ENCODE peak calls at places on chromosomes 1 and 21, in ten cellular contexts. L is pancreas, I is GM10248, F is GM20000, P is breast epithelium, H is fibroblast of mammary gland, V is left lung, B is AG09319, J is dorsolateral prefrontal cortex, W is GM13976. A is an unnamed sample.

GRCh38 chr1:98035587-98035986 is 114.8 kb upstream of the DPYD start:
- DNase-seq in W (no peak), H (no peak), F (no peak), V (no peak), P (no peak), B (no peak), J (no peak), I (no peak), L (no peak), A (peak; percentile 45)

GRCh38 chr21:41162111-41162510 is 5.8 kb upstream of the BACE2 start:
- DNase-seq in P (no peak), F (no peak), J (no peak), L (no peak), B (no peak), V (no peak), W (no peak), H (no peak), I (no peak), A (no peak)

GRCh38 chr1:33339413-33339812 is 18.5 kb upstream of the A3GALT2 start:
- DNase-seq in W (no peak), F (no peak), J (no peak), I (no peak), B (no peak), L (no peak), P (no peak), H (peak; percentile 56), V (no peak), A (no peak)

GRCh38 chr1:206661161-206661820 is 23.4 kb upstream of the MAPKAPK2 start:
- DNase-seq in P (no peak), I (no peak), V (no peak), W (no peak), B (no peak), F (no peak), J (no peak), H (no peak), L (no peak), A (no peak)

GRCh38 chr1:11314959-11315358 is 42.0 kb downstream of the UBIAD1 start:
- DNase-seq in I (no peak), B (no peak), F (no peak), V (no peak), L (no peak), P (no peak), J (no peak), W (no peak), H (peak; percentile 10), A (peak; percentile 51)

GRCh38 chr1:114088392-114089299 is 65.0 kb downstream of the SYT6 start:
- DNase-seq in I (no peak), H (no peak), F (no peak), P (no peak), L (no peak), B (no peak), W (no peak), J (no peak), V (no peak), A (no peak)

GRCh38 chr1:1109743-1110142 is 6.1 kb downstream of the C1orf159 start:
- DNase-seq in J (no peak), I (no peak), P (no peak), F (no peak), B (no peak), L (no peak), V (no peak), H (no peak), W (no peak), A (no peak)

GRCh38 chr1:61453111-61453961 is 271.6 kb downstream of the TM2D1 start:
- DNase-seq in F (peak; percentile 56), I (peak; percentile 45), P (peak; percentile 85), H (peak; percentile 93), B (peak; percentile 77), W (peak; percentile 51), J (peak; percentile 67), V (peak; percentile 88), L (peak; percentile 82), A (peak; percentile 98)

GRCh38 chr21:36839735-36840134 is 126.7 kb downstream of the HLCS start:
- DNase-seq in V (no peak), P (no peak), I (no peak), J (no peak), L (no peak), W (no peak), H (no peak), B (no peak), F (no peak), A (no peak)

GRCh38 chr21:26423506-26423905 is 149.6 kb downstream of the CYYR1 start:
- DNase-seq in P (no peak), J (no peak), F (no peak), H (no peak), B (no peak), W (no peak), I (no peak), L (no peak), V (no peak), A (no peak)
- TF ChIP-seq CTCF in P (no peak), J (no peak), F (no peak), H (no peak), B (no peak), W (no peak), I (no peak), L (no peak), V (no peak), A (no peak)

GRCh38 chr1:9904571-9904970 is 5.5 kb downstream of the CTNNBIP1 start:
- DNase-seq in V (no peak), P (no peak), H (no peak), W (no peak), B (no peak), F (no peak), I (no peak), J (no peak), L (no peak), A (no peak)
- TF ChIP-seq CTCF in V (no peak), P (no peak), H (no peak), W (no peak), B (no peak), F (no peak), I (no peak), J (no peak), L (no peak), A (no peak)

GRCh38 chr1:183912265-183912886 is 107.5 kb downstream of the RGL1 start:
- DNase-seq in J (no peak), P (no peak), L (no peak), F (peak; percentile 41), B (no peak), V (no peak), H (no peak), I (peak; percentile 61), W (no peak), A (no peak)
- TF ChIP-seq CTCF in J (no peak), P (no peak), L (no peak), F (no peak), B (no peak), V (no peak), H (no peak), I (no peak), W (no peak), A (no peak)

DNA sequence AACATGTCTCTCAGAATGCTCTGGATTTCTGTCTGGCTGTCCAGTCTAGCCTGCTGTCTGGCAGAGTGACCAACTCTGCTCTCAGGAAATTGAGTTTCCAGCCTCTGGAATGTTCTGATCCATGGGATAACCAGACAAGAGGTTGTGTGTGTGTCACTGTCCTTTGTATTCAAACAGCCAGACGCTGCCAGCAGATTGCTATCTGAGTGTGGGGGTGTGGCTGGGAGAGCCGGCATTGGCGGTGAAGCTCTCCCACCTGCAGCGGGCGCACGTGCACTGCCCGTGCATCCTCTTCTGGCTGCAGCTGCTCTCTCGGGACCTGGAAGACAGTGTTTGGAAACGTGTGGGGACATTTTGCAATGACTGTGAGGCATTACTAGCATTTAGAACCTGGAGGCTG is 26.1 kb downstream of the PKP1 start:
- DNase-seq in V (peak; percentile 64), I (peak; percentile 33), B (no peak), J (no peak), H (no peak), W (peak; percentile 48), F (no peak), L (peak; percentile 41), P (peak; percentile 97), A (peak; percentile 39)
- TF ChIP-seq CTCF in V (no peak), I (no peak), B (no peak), J (no peak), H (no peak), W (no peak), F (no peak), L (no peak), P (no peak), A (no peak)

GRCh38 chr21:46551636-46552241 is 53.1 kb downstream of the S100B start:
- DNase-seq in F (no peak), P (no peak), I (no peak), B (no peak), W (no peak), V (peak; percentile 61), L (no peak), H (no peak), J (no peak), A (no peak)
- TF ChIP-seq CTCF in F (no peak), P (no peak), I (peak; percentile 24), B (no peak), W (no peak), V (no peak), L (no peak), H (no peak), J (no peak), A (no peak)

A was measured in cardiac fibroblast.